ENCODE peak calls at places on chromosomes 6 and 20, in four cellular contexts. E is fibroblast of lung, M is neural progenitor cell, Y is left ventricle myocardium inferior. J is an unnamed sample.
A peak's percentile ranks its signal among the peaks of the same experiment; 100 is the strongest.

GRCh38 chr6:132304891-132305305 is 96.4 kb downstream of the MOXD1 start:
- DNase-seq in Y (no peak), M (no peak), E (peak; percentile 60), J (no peak)

GRCh38 chr6:31559958-31560696 is 12.0 kb upstream of the LTA start:
- DNase-seq in M (no peak), E (peak; percentile 37), Y (peak; percentile 63), J (peak; percentile 78)

GRCh38 chr6:128186724-128187123 is 285.9 kb upstream of the THEMIS start:
- DNase-seq in E (peak; percentile 22), M (no peak), Y (no peak), J (no peak)

GRCh38 chr6:3039384-3039783 is 28.9 kb upstream of the RIPK1 start:
- DNase-seq in M (no peak), E (no peak), Y (no peak), J (no peak)

GRCh38 chr6:67411036-67411435 is 1224.0 kb upstream of the ADGRB3 start:
- DNase-seq in Y (no peak), E (no peak), M (no peak), J (no peak)

GRCh38 chr20:35886537-35886936 is 67.8 kb downstream of the SCAND1 start:
- DNase-seq in E (no peak), Y (peak; percentile 57), M (no peak), J (no peak)

GRCh38 chr20:51016521-51016920 is 6.4 kb downstream of the KCNG1 start:
- DNase-seq in M (no peak), Y (no peak), E (no peak), J (no peak)

GRCh38 chr6:139927236-139927635 is 552.8 kb upstream of the CITED2 start:
- DNase-seq in M (no peak), E (peak; percentile 96), Y (no peak), J (no peak)

GRCh38 chr6:45479834-45480696 is 102.3 kb upstream of the SUPT3H start:
- DNase-seq in E (peak; percentile 94), M (peak; percentile 6), Y (no peak), J (peak; percentile 25)

GRCh38 chr6:168574699-168575195 is 133.8 kb downstream of the SMOC2 start:
- DNase-seq in E (no peak), Y (peak; percentile 33), M (peak; percentile 12), J (no peak)

GRCh38 chr6:87066449-87067288 is 28.2 kb downstream of the CGA start:
- DNase-seq in E (peak; percentile 76), M (peak; percentile 68), Y (no peak), J (peak; percentile 12)

GRCh38 chr6:3351105-3351676 is 92.4 kb downstream of the PSMG4 start:
- DNase-seq in Y (no peak), M (peak; percentile 94), E (no peak), J (no peak)

GRCh38 chr6:170147832-170148708 is 142.8 kb downstream of the DLL1 start:
- DNase-seq in M (peak; percentile 58), Y (no peak), E (no peak), J (no peak)

GRCh38 chr6:25660512-25660911 is 8.5 kb downstream of the SCGN start:
- DNase-seq in E (peak; percentile 8), M (no peak), Y (no peak), J (no peak)

GRCh38 chr6:100440935-100441334 is 23.8 kb downstream of the SIM1 start:
- DNase-seq in Y (no peak), M (no peak), E (no peak), J (no peak)

GRCh38 chr6:158536891-158537798 is 22.7 kb upstream of the TMEM181 start:
- DNase-seq in M (peak; percentile 86), Y (no peak), E (peak; percentile 15), J (no peak)

GRCh38 chr20:53028337-53029007 is 56.3 kb downstream of the TSHZ2 start:
- DNase-seq in Y (no peak), M (no peak), E (no peak), J (no peak)

GRCh38 chr20:40508821-40509220 is 180.2 kb downstream of the MAFB start:
- DNase-seq in M (no peak), Y (no peak), E (no peak), J (no peak)

GRCh38 chr6:158642805-158643489 is 1.6 kb downstream of the DYNLT1 start:
- DNase-seq in E (no peak), Y (no peak), M (no peak), J (no peak)

GRCh38 chr6:30154709-30155521 is 6.1 kb downstream of the TRIM10 start:
- DNase-seq in M (no peak), E (peak; percentile 22), Y (no peak), J (no peak)

DNA sequence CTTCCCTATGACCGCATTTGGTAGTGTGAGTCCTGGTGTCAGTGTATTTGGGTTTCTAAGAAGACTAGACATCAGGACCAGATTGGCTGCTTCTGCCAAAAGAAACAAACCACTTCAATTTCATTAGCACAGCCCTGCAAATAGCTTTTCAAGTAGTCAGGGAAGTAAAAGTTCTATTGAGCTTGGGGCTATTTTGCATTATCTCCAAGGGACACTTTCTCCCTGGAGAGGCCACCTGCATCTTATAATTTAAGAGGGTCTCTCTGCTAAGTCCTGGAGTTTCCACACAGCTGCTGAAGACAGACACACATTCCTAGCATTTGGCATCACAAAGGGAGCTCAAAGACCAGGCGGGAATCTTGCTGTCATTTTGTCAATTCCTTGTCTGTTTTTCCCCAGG is 141.2 kb downstream of the BMP2 start:
- DNase-seq in M (peak; percentile 75), E (no peak), Y (no peak), J (no peak)
- H3K27me3 ChIP-seq in M (no peaks in the 10 kb centered on the region), E (no peaks in the 10 kb centered on the region), Y (peaks cover 7% of the 10 kb centered on the region), J (no peaks in the 10 kb centered on the region)

DNA sequence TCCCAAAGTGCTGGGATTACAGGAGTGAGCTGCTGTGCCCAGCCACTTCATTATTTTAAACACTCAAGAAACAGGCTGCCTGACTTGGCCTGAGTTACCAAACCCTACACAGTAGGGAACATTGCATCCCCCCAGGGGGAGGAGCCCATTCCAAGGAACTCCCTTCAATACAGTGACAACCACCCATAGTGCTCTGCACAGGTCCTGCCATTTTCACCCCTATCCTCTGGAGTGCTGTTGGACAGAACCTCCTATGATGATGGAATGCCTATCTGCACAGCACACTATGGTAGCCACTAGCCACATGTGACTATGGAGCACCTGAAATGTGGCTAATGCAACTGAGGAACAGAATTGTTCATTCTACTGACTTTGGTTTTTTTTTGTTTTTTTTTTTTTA is 11.7 kb downstream of the ACOT8 start:
- DNase-seq in M (no peak), Y (no peak), E (no peak), J (no peak)
- H3K27me3 ChIP-seq in M (no peaks in the 10 kb centered on the region), Y (no peaks in the 10 kb centered on the region), E (no peaks in the 10 kb centered on the region), J (no peaks in the 10 kb centered on the region)

GRCh38 chr20:15487682-15488081 is 1085.6 kb downstream of the KIF16B start:
- DNase-seq in Y (no peak), M (no peak), E (no peak), J (no peak)
- H3K27me3 ChIP-seq in Y (no peaks in the 10 kb centered on the region), M (no peaks in the 10 kb centered on the region), E (no peaks in the 10 kb centered on the region), J (no peaks in the 10 kb centered on the region)

GRCh38 chr20:1811621-1812498 is 83.3 kb upstream of the SIRPA start:
- DNase-seq in Y (no peak), E (no peak), M (peak; percentile 69), J (no peak)
- H3K27me3 ChIP-seq in Y (no peaks in the 10 kb centered on the region), E (no peaks in the 10 kb centered on the region), M (no peaks in the 10 kb centered on the region), J (peaks cover 2% of the 10 kb centered on the region)

GRCh38 chr20:44837949-44838348 is 27.6 kb upstream of the RIMS4 start:
- DNase-seq in Y (no peak), E (no peak), M (no peak), J (no peak)

GRCh38 chr20:44835661-44836221 is 25.4 kb upstream of the RIMS4 start:
- DNase-seq in M (no peak), Y (no peak), E (no peak), J (no peak)

GRCh38 chr20:44841955-44842354 is 31.6 kb upstream of the RIMS4 start:
- DNase-seq in M (no peak), Y (no peak), E (no peak), J (no peak)

GRCh38 chr20:44836596-44837120 is 26.3 kb upstream of the RIMS4 start:
- DNase-seq in E (no peak), Y (no peak), M (no peak), J (no peak)

GRCh38 chr20:44839481-44839880 is 29.1 kb upstream of the RIMS4 start:
- DNase-seq in M (no peak), E (no peak), Y (no peak), J (no peak)
- H3K27me3 ChIP-seq in M (no peaks in the 10 kb centered on the region), E (peaks cover 11% of the 10 kb centered on the region), Y (peaks cover 85% of the 10 kb centered on the region), J (peaks cover 1% of the 10 kb centered on the region)